ENCODE peak calls at places on chromosomes 3 and 15, in four cellular contexts. P is adrenal gland; F is CD4-positive, CD25-positive, alpha-beta regulatory T cell; U is hippocampal formation. T is an unnamed sample.

GRCh38 chr3:133444071-133444774 is 44.4 kb downstream of the BFSP2 start:
- DNase-seq in P (no peak), F (no peak), U (no peak), T (peak)

GRCh38 chr3:109265300-109265699 is 51.0 kb downstream of the DPPA2 start:
- DNase-seq in P (peak), U (no peak), F (no peak), T (no peak)

GRCh38 chr3:193546129-193546528 is 8.6 kb downstream of the ATP13A4 start:
- DNase-seq in F (no peak), U (no peak), P (no peak), T (no peak)

GRCh38 chr15:101456079-101456791 is 33.3 kb downstream of the PCSK6 start:
- DNase-seq in U (no peak), F (no peak), P (no peak), T (no peak)

GRCh38 chr15:98743177-98743576 is 94.8 kb downstream of the IGF1R start:
- DNase-seq in F (no peak), U (no peak), P (no peak), T (no peak)

GRCh38 chr3:157226173-157226847 is 66.4 kb upstream of the CCNL1 start:
- DNase-seq in P (no peak), F (no peak), U (no peak), T (no peak)

GRCh38 chr3:49674491-49674983 is 386 bp downstream of the APEH start:
- DNase-seq in F (no peak), P (no peak), U (no peak), T (no peak)

GRCh38 chr3:30770387-30770786 is 124.1 kb downstream of the GADL1 start:
- DNase-seq in P (peak), U (no peak), F (no peak), T (no peak)